ENCODE peak calls at places on chromosomes 13 and 19, in five cellular contexts. F is H9, K is neuronal stem cell, D is trophoblast cell, J is H1. C is an unnamed sample. For H3K9me3, the result is how much of the 10 kb centered on the place peaks cover.

GRCh38 chr19:33641956-33642498 is 20.3 kb downstream of the CHST8 start:
- DNase-seq in D (no peak), J (no peak), F (no peak), K (no peak), C (no peak)

GRCh38 chr19:497476-497860 is 1.2 kb downstream of the MADCAM1 start:
- DNase-seq in F (no peak), J (peak), K (no peak), D (no peak), C (no peak)

GRCh38 chr19:35000647-35001501 is 751 bp downstream of the GRAMD1A start:
- DNase-seq in K (no peak), D (peak), F (peak), J (no peak), C (peak)

GRCh38 chr13:51584731-51585191 is 499 bp downstream of the WDFY2 start:
- DNase-seq in F (peak), D (peak), K (peak), J (peak), C (peak)

GRCh38 chr13:111853146-111853545 is 213.8 kb upstream of the SOX1 start:
- DNase-seq in J (peak), D (no peak), F (no peak), K (no peak), C (no peak)

GRCh38 chr13:99057310-99057975 is 79.6 kb upstream of the DOCK9 start:
- DNase-seq in D (no peak), F (no peak), J (no peak), K (no peak), C (peak)

GRCh38 chr19:29834991-29835390 is 23.2 kb downstream of the CCNE1 start:
- DNase-seq in J (no peak), F (no peak), K (no peak), D (peak), C (no peak)

GRCh38 chr19:48123907-48124675 is 13.5 kb upstream of the PLA2G4C start:
- DNase-seq in F (no peak), J (no peak), D (no peak), K (peak), C (no peak)

GRCh38 chr13:98475521-98475920 is 101.4 kb downstream of the STK24 start:
- DNase-seq in D (no peak), K (peak), J (peak), F (peak), C (peak)

GRCh38 chr19:49200238-49200862 is 42.8 kb downstream of the TRPM4 start:
- DNase-seq in K (no peak), D (no peak), F (peak), J (no peak), C (no peak)

GRCh38 chr19:47324502-47324901 is 7.5 kb upstream of the C5AR2 start:
- DNase-seq in J (no peak), F (no peak), D (no peak), K (no peak), C (no peak)

GRCh38 chr13:91245283-91245682 is 102.2 kb upstream of the MIR17HG start:
- DNase-seq in F (no peak), D (no peak), K (no peak), J (no peak), C (no peak)

GRCh38 chr19:45406165-45406956 is at the start of gene POLR1G:
- DNase-seq in K (peak), J (peak), F (peak), D (peak), C (peak)

GRCh38 chr13:23372264-23372905 is 61.1 kb downstream of the SACS start:
- DNase-seq in D (no peak), J (no peak), K (no peak), F (no peak), C (no peak)

GRCh38 chr19:18399008-18399407 is 1.6 kb upstream of the LRRC25 start:
- DNase-seq in F (no peak), D (no peak), J (no peak), K (no peak), C (peak)

GRCh38 chr13:73416093-73416492 is 357.3 kb downstream of the KLF5 start:
- DNase-seq in K (no peak), F (no peak), D (peak), J (no peak), C (peak)

GRCh38 chr13:28744091-28744536 is 25.3 kb upstream of the SLC46A3 start:
- DNase-seq in K (no peak), J (peak), F (peak), D (peak), C (peak)

GRCh38 chr13:40570930-40571329 is 95.5 kb downstream of the FOXO1 start:
- DNase-seq in F (no peak), D (no peak), J (no peak), K (no peak), C (no peak)

GRCh38 chr13:25528266-25528665 is 156.5 kb downstream of the ATP8A2 start:
- DNase-seq in J (no peak), D (no peak), K (no peak), F (no peak), C (no peak)

GRCh38 chr13:112885782-112886268 is 83.2 kb upstream of the MCF2L start:
- DNase-seq in K (peak), D (peak), J (peak), F (peak), C (peak)

GRCh38 chr19:51884713-51885112 is 3.0 kb downstream of the ZNF577 start:
- DNase-seq in F (no peak), K (no peak), D (no peak), J (no peak), C (no peak)
- H3K9me3 ChIP-seq in F (under half), K (half or more), D (under half), J (under half), C (half or more)

GRCh38 chr19:3366761-3367571 is 583 bp downstream of the NFIC start:
- DNase-seq in K (no peak), F (no peak), D (no peak), J (peak), C (peak)
- H4K91ac ChIP-seq in K (no peak), F (no peak), D (no peak), J (no peak), C (peak)

DNA sequence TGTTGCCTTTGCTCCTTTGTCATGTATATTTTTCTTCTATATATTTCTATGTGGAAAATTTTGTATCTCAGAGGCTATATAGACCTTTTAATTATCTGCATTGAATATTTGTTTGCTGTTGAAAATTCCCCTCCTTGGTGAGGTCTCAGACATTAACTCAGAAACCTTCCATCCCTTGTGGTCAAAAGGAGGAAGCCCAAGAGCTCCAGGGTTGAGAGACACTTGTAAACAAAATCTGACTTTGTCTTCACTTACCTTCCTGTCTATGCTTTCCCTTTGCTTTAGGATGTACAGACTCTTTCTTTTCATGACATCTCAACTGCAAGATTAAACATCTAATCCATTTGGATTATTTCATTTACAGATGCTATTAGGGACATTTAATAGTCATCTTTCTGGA is 157.5 kb downstream of the PCDH20 start:
- DNase-seq in F (no peak), D (no peak), J (no peak), K (no peak), C (no peak)
- H2BK12ac ChIP-seq in F (no peak), D (no peak), J (no peak), K (no peak), C (no peak)

GRCh38 chr19:15928321-15928720 is 6.0 kb downstream of the CYP4F11 start:
- DNase-seq in K (no peak), D (no peak), J (no peak), F (no peak), C (no peak)

GRCh38 chr19:15926484-15926883 is 7.8 kb downstream of the CYP4F11 start:
- DNase-seq in F (no peak), J (no peak), D (no peak), K (no peak), C (no peak)

GRCh38 chr19:15919243-15919642 is 15.1 kb downstream of the CYP4F11 start:
- DNase-seq in J (no peak), F (no peak), K (no peak), D (no peak), C (no peak)

GRCh38 chr19:15922021-15922420 is 12.3 kb downstream of the CYP4F11 start:
- DNase-seq in D (no peak), K (no peak), F (no peak), J (no peak), C (no peak)

DNA sequence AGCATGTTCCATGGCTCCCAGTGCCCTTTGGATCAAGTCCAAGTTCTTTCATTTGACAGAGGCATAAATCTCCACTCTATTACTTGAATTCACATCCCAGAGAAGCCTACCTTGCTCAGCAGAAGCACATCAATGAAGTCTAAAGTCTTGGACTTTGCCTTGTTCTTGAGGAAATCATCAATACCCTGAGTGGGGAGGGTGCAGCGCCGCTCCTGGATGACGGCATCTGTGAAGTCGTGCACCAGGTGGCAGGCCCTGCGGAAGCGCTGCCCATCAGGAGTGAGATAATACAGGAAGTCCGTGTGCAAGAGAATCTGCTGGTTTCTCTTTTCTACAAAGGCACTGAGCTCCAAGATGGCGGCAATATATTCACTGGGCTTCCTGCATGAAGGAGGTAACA is 10.6 kb downstream of the CYP4F11 start:
- DNase-seq in K (no peak), D (no peak), J (no peak), F (no peak), C (no peak)
- H3K9me3 ChIP-seq in K (under half), D (under half), J (half or more), F (half or more), C (under half)

GRCh38 chr13:46775385-46776065 is 21.4 kb downstream of the ESD start:
- DNase-seq in J (no peak), K (no peak), F (no peak), D (no peak), C (no peak)
- H4K91ac ChIP-seq in J (no peak), K (no peak), F (no peak), D (no peak), C (no peak)

GRCh38 chr19:10430505-10431253 is 10.3 kb downstream of the PDE4A start:
- DNase-seq in J (peak), K (no peak), F (no peak), D (no peak), C (peak)
- H2BK12ac ChIP-seq in J (peak), K (peak), F (no peak), D (no peak), C (no peak)

GRCh38 chr19:36950335-36951119 is 34.4 kb downstream of the ZNF568 start:
- DNase-seq in F (no peak), J (no peak), K (no peak), D (no peak), C (peak)
- H3K9me3 ChIP-seq in F (half or more), J (under half), K (half or more), D (under half), C (half or more)